ENCODE peak calls at places on chromosome 1, in five cellular contexts. U, F, M, V and E are unnamed samples.

GRCh38 chr1:93735722-93736121 is 54.1 kb upstream of the BCAR3 start:
- DNase-seq in U (no peak), F (peak), M (peak), V (no peak), E (no peak)

GRCh38 chr1:235595079-235595478 is 54.5 kb downstream of the GNG4 start:
- DNase-seq in U (no peak), F (no peak), M (no peak), V (no peak), E (no peak)

GRCh38 chr1:30047576-30047975 is 675.8 kb downstream of the MATN1 start:
- DNase-seq in U (no peak), F (no peak), M (no peak), V (no peak), E (peak)

GRCh38 chr1:228906461-228906860 is 171.2 kb downstream of the RHOU start:
- DNase-seq in U (no peak), F (no peak), M (no peak), V (no peak), E (no peak)

GRCh38 chr1:42420911-42421585 is 34.8 kb downstream of the ZMYND12 start:
- DNase-seq in U (no peak), F (peak), M (peak), V (peak), E (no peak)

GRCh38 chr1:153921803-153922075 is 1.0 kb downstream of the GATAD2B start:
- DNase-seq in U (no peak), F (no peak), M (no peak), V (no peak), E (no peak)

GRCh38 chr1:56755911-56756310 is 63.3 kb downstream of the FYB2 start:
- DNase-seq in U (no peak), F (no peak), M (no peak), V (no peak), E (no peak)

GRCh38 chr1:192477630-192478029 is 97.9 kb upstream of the RGS1 start:
- DNase-seq in U (no peak), F (peak), M (peak), V (no peak), E (no peak)

GRCh38 chr1:115679141-115679611 is 37.4 kb downstream of the VANGL1 start:
- DNase-seq in U (no peak), F (peak), M (peak), V (no peak), E (peak)

GRCh38 chr1:60461889-60462595 is 388.5 kb upstream of the C1orf87 start:
- DNase-seq in U (no peak), F (no peak), M (no peak), V (no peak), E (no peak)